ENCODE peak calls at places on chromosome 19, in six cellular contexts. A, E, W, Y, F and C are unnamed samples.
A peak's percentile ranks its signal among the peaks of the same experiment; 100 is the strongest.

GRCh38 chr19:28878862-28879566 is 333.9 kb downstream of the UQCRFS1 start:
- DNase-seq in A (peak; percentile 93), E (no peak), W (peak; percentile 70), Y (peak; percentile 52), F (peak; percentile 38), C (peak; percentile 7)

GRCh38 chr19:39448271-39448670 is 2.9 kb downstream of the SUPT5H start:
- DNase-seq in A (no peak), E (no peak), W (no peak), Y (no peak), F (peak; percentile 68), C (no peak)

GRCh38 chr19:35436477-35437141 is 11.4 kb upstream of the FFAR2 start:
- DNase-seq in A (peak; percentile 8), E (peak; percentile 72), W (no peak), Y (no peak), F (peak; percentile 7), C (no peak)

GRCh38 chr19:42333018-42333417 is 7.6 kb downstream of the MEGF8 start:
- DNase-seq in A (no peak), E (no peak), W (no peak), Y (no peak), F (no peak), C (no peak)

GRCh38 chr19:37779139-37780035 is at the start of gene ZNF573:
- DNase-seq in A (peak; percentile 94), E (peak; percentile 88), W (peak; percentile 84), Y (peak; percentile 82), F (peak; percentile 89), C (peak; percentile 67)

GRCh38 chr19:48506138-48506733 is 5.4 kb downstream of the LMTK3 start:
- DNase-seq in A (no peak), E (no peak), W (peak; percentile 33), Y (no peak), F (peak; percentile 33), C (no peak)

GRCh38 chr19:12064266-12065099 is at the start of gene ZNF844:
- DNase-seq in A (peak; percentile 96), E (peak; percentile 97), W (peak; percentile 97), Y (peak; percentile 97), F (peak; percentile 85), C (peak; percentile 29)

GRCh38 chr19:38395381-38396127 is 7.1 kb downstream of the SPRED3 start:
- DNase-seq in A (no peak), E (no peak), W (no peak), Y (no peak), F (no peak), C (no peak)

GRCh38 chr19:15454371-15454800 is 4.6 kb upstream of the WIZ start:
- DNase-seq in A (no peak), E (peak; percentile 68), W (no peak), Y (no peak), F (no peak), C (no peak)

GRCh38 chr19:4768934-4769777 is 22.4 kb upstream of the FEM1A start:
- DNase-seq in A (peak; percentile 98), E (no peak), W (peak; percentile 90), Y (peak; percentile 75), F (peak; percentile 80), C (peak; percentile 72)

GRCh38 chr19:12034196-12034595 is 1.3 kb downstream of the ZNF433 start:
- DNase-seq in A (no peak), E (no peak), W (no peak), Y (no peak), F (no peak), C (no peak)

GRCh38 chr19:47351545-47351944 is 2.4 kb downstream of the DHX34 start:
- DNase-seq in A (peak; percentile 15), E (no peak), W (peak; percentile 64), Y (no peak), F (peak; percentile 43), C (no peak)

GRCh38 chr19:7159105-7159933 is 89.8 kb downstream of the ZNF557 start:
- DNase-seq in A (peak; percentile 48), E (no peak), W (no peak), Y (peak; percentile 76), F (peak; percentile 72), C (no peak)

GRCh38 chr19:41821003-41821735 is 23.3 kb downstream of the LYPD4 start:
- DNase-seq in A (no peak), E (no peak), W (peak; percentile 76), Y (no peak), F (peak; percentile 10), C (no peak)

GRCh38 chr19:40284501-40285352 is at the start of gene AKT2:
- DNase-seq in A (peak; percentile 88), E (no peak), W (peak; percentile 88), Y (peak; percentile 76), F (peak; percentile 62), C (peak; percentile 53)

GRCh38 chr19:7748756-7749155 is 1.4 kb upstream of the CD209 start:
- DNase-seq in A (no peak), E (no peak), W (peak; percentile 86), Y (no peak), F (no peak), C (no peak)

GRCh38 chr19:6278051-6278450 is 1.7 kb downstream of the MLLT1 start:
- DNase-seq in A (no peak), E (no peak), W (no peak), Y (no peak), F (no peak), C (no peak)

GRCh38 chr19:18483119-18483518 is 38.8 kb downstream of the ELL start:
- DNase-seq in A (no peak), E (no peak), W (no peak), Y (no peak), F (no peak), C (no peak)

GRCh38 chr19:45920458-45920857 is 5.9 kb upstream of the NANOS2 start:
- DNase-seq in A (no peak), E (no peak), W (no peak), Y (no peak), F (no peak), C (no peak)

GRCh38 chr19:37505958-37506386 is 767 bp upstream of the ZNF793 start:
- DNase-seq in A (no peak), E (no peak), W (no peak), Y (no peak), F (no peak), C (no peak)

GRCh38 chr19:45187421-45188100 is 9.0 kb downstream of the BLOC1S3 start:
- DNase-seq in A (peak; percentile 71), E (no peak), W (peak; percentile 63), Y (no peak), F (no peak), C (no peak)

GRCh38 chr19:42010245-42011126 is 16.5 kb upstream of the ATP1A3 start:
- DNase-seq in A (no peak), E (no peak), W (no peak), Y (no peak), F (no peak), C (no peak)

GRCh38 chr19:4454952-4455738 is 2.4 kb downstream of the UBXN6 start:
- DNase-seq in A (no peak), E (no peak), W (no peak), Y (peak; percentile 52), F (peak; percentile 26), C (no peak)

GRCh38 chr19:49474545-49474930 is 523 bp downstream of the FLT3LG start:
- DNase-seq in A (no peak), E (no peak), W (no peak), Y (no peak), F (no peak), C (no peak)

GRCh38 chr19:43311706-43312105 is 41.8 kb upstream of the CD177 start:
- DNase-seq in A (no peak), E (no peak), W (no peak), Y (no peak), F (no peak), C (no peak)

GRCh38 chr19:435707-436412 is 25.0 kb downstream of the SHC2 start:
- DNase-seq in A (no peak), E (peak; percentile 76), W (no peak), Y (no peak), F (no peak), C (no peak)
- H3K9me3 ChIP-seq in A (no peaks in the 10 kb centered on the region), E (no peaks in the 10 kb centered on the region), W (no peaks in the 10 kb centered on the region), Y (no peaks in the 10 kb centered on the region), F (no peaks in the 10 kb centered on the region), C (no peaks in the 10 kb centered on the region)

GRCh38 chr19:27828781-27829275 is 1384.1 kb downstream of the UQCRFS1 start:
- DNase-seq in A (no peak), E (no peak), W (no peak), Y (no peak), F (peak; percentile 60), C (no peak)
- H3K9me3 ChIP-seq in A (no peaks in the 10 kb centered on the region), E (no peaks in the 10 kb centered on the region), W (peaks cover 74% of the 10 kb centered on the region), Y (no peaks in the 10 kb centered on the region), F (no peaks in the 10 kb centered on the region), C (no peaks in the 10 kb centered on the region)

DNA sequence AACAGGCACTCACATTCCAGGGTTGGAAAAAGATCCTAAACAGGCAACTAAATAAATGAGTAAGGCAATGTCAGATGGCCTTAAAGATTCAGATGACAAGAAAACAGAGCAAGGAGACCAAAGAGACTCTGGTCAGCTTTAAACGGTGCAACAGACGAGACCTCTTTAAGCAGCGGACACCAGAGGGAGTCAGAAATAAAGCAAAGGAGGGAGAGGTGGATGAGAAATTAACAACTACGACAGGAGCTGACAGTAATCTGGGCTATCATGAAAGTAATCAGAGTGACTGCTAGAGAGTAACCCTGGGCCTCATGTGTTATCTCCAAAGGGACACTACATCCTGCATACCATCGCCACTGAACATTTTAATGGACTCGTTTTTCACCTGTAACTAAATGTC is 1.1 kb downstream of the ZNF550 start:
- DNase-seq in A (peak; percentile 23), E (no peak), W (no peak), Y (no peak), F (peak; percentile 18), C (no peak)
- H3K9me3 ChIP-seq in A (no peaks in the 10 kb centered on the region), E (no peaks in the 10 kb centered on the region), W (peaks cover 5% of the 10 kb centered on the region), Y (peaks cover 18% of the 10 kb centered on the region), F (no peaks in the 10 kb centered on the region), C (peaks cover 5% of the 10 kb centered on the region)

DNA sequence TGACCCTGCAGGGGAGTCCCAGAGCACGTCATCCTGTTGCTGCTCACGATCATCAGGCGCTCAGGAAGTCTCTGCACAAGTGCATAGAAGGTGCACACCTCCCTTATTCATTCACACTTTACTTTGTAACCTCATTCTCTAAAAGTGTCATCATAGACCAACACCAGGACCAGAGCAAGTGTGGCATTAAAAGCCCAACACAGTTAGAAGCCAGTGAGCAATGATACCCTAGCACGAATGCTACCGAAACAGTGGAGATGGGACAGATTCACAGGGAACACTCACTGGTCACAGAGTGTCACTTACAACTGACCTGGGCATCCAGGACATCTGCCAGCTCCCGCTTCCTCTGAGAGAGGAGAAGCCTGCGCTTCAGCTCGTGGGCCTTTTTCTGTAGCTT is 17.0 kb downstream of the HAUS8 start:
- DNase-seq in A (no peak), E (no peak), W (no peak), Y (no peak), F (no peak), C (no peak)
- H3K9me3 ChIP-seq in A (no peaks in the 10 kb centered on the region), E (no peaks in the 10 kb centered on the region), W (peaks cover 19% of the 10 kb centered on the region), Y (peaks cover 9% of the 10 kb centered on the region), F (no peaks in the 10 kb centered on the region), C (no peaks in the 10 kb centered on the region)

GRCh38 chr19:51884713-51885112 is 3.0 kb downstream of the ZNF577 start:
- DNase-seq in A (no peak), E (no peak), W (no peak), Y (no peak), F (no peak), C (no peak)
- H3K9me3 ChIP-seq in A (no peaks in the 10 kb centered on the region), E (no peaks in the 10 kb centered on the region), W (peaks cover 27% of the 10 kb centered on the region), Y (peaks cover 27% of the 10 kb centered on the region), F (no peaks in the 10 kb centered on the region), C (peaks cover 44% of the 10 kb centered on the region)

GRCh38 chr19:2856457-2857055 is 10.6 kb upstream of the ZNF556 start:
- DNase-seq in A (no peak), E (no peak), W (no peak), Y (no peak), F (no peak), C (no peak)
- H3K9me3 ChIP-seq in A (peaks cover 15% of the 10 kb centered on the region), E (peaks cover 6% of the 10 kb centered on the region), W (peaks cover 69% of the 10 kb centered on the region), Y (peaks cover 85% of the 10 kb centered on the region), F (peaks cover 12% of the 10 kb centered on the region), C (peaks cover 18% of the 10 kb centered on the region)